ENCODE peak calls at places on chromosomes 1 and 21, in ten cellular contexts. One of them, this sample, is unnamed.

GRCh38 chr1:151255381-151255780 is 847 bp downstream of the PSMD4 start:
- DNase-seq in IMR-90: peak
- DNase-seq in naive thymus-derived CD8-positive, alpha-beta T cell: no peak
- DNase-seq in posterior cingulate gyrus: no peak
- DNase-seq in HuH-7: no peak
- DNase-seq in kidney tubule cell: peak
- DNase-seq in ovary: no peak
- DNase-seq in stimulated activated CD4-positive, alpha-beta T cell treated with anti-CD3 and anti-CD28 coated beads, TNF-alpha, amount 100 ng/mL, for 4 hours: no peak
- DNase-seq in HT1080: no peak
- DNase-seq in T-helper 2 cell: no peak
- DNase-seq in this sample: no peak

GRCh38 chr1:55702064-55702463 is 486.9 kb upstream of the USP24 start:
- DNase-seq in IMR-90: no peak
- DNase-seq in naive thymus-derived CD8-positive, alpha-beta T cell: no peak
- DNase-seq in posterior cingulate gyrus: no peak
- DNase-seq in HuH-7: peak
- DNase-seq in kidney tubule cell: peak
- DNase-seq in ovary: no peak
- DNase-seq in stimulated activated CD4-positive, alpha-beta T cell treated with anti-CD3 and anti-CD28 coated beads, TNF-alpha, amount 100 ng/mL, for 4 hours: no peak
- DNase-seq in HT1080: peak
- DNase-seq in T-helper 2 cell: no peak
- DNase-seq in this sample: no peak

GRCh38 chr21:20779321-20779720 is 218.9 kb upstream of the NCAM2 start:
- DNase-seq in IMR-90: no peak
- DNase-seq in naive thymus-derived CD8-positive, alpha-beta T cell: no peak
- DNase-seq in posterior cingulate gyrus: no peak
- DNase-seq in HuH-7: no peak
- DNase-seq in kidney tubule cell: no peak
- DNase-seq in ovary: no peak
- DNase-seq in stimulated activated CD4-positive, alpha-beta T cell treated with anti-CD3 and anti-CD28 coated beads, TNF-alpha, amount 100 ng/mL, for 4 hours: no peak
- DNase-seq in HT1080: no peak
- DNase-seq in T-helper 2 cell: no peak
- DNase-seq in this sample: no peak

GRCh38 chr1:34787461-34788420 is 5.1 kb upstream of the GJA4 start:
- DNase-seq in IMR-90: peak
- DNase-seq in naive thymus-derived CD8-positive, alpha-beta T cell: no peak
- DNase-seq in posterior cingulate gyrus: no peak
- DNase-seq in HuH-7: peak
- DNase-seq in kidney tubule cell: peak
- DNase-seq in ovary: no peak
- DNase-seq in stimulated activated CD4-positive, alpha-beta T cell treated with anti-CD3 and anti-CD28 coated beads, TNF-alpha, amount 100 ng/mL, for 4 hours: no peak
- DNase-seq in HT1080: peak
- DNase-seq in T-helper 2 cell: no peak
- DNase-seq in this sample: no peak

GRCh38 chr1:230747886-230748800 is 955 bp downstream of the CAPN9 start:
- DNase-seq in IMR-90: no peak
- DNase-seq in naive thymus-derived CD8-positive, alpha-beta T cell: no peak
- DNase-seq in posterior cingulate gyrus: no peak
- DNase-seq in HuH-7: no peak
- DNase-seq in kidney tubule cell: no peak
- DNase-seq in ovary: no peak
- DNase-seq in stimulated activated CD4-positive, alpha-beta T cell treated with anti-CD3 and anti-CD28 coated beads, TNF-alpha, amount 100 ng/mL, for 4 hours: no peak
- DNase-seq in HT1080: no peak
- DNase-seq in T-helper 2 cell: no peak
- DNase-seq in this sample: no peak

GRCh38 chr21:27429612-27430361 is 462.9 kb upstream of the ADAMTS5 start:
- DNase-seq in IMR-90: peak
- DNase-seq in naive thymus-derived CD8-positive, alpha-beta T cell: no peak
- DNase-seq in posterior cingulate gyrus: no peak
- DNase-seq in HuH-7: no peak
- DNase-seq in kidney tubule cell: peak
- DNase-seq in ovary: no peak
- DNase-seq in stimulated activated CD4-positive, alpha-beta T cell treated with anti-CD3 and anti-CD28 coated beads, TNF-alpha, amount 100 ng/mL, for 4 hours: no peak
- DNase-seq in HT1080: no peak
- DNase-seq in T-helper 2 cell: no peak
- DNase-seq in this sample: no peak

GRCh38 chr1:15932612-15933011 is 43.3 kb downstream of the ZBTB17 start:
- DNase-seq in IMR-90: no peak
- DNase-seq in naive thymus-derived CD8-positive, alpha-beta T cell: no peak
- DNase-seq in posterior cingulate gyrus: no peak
- DNase-seq in HuH-7: no peak
- DNase-seq in kidney tubule cell: no peak
- DNase-seq in ovary: no peak
- DNase-seq in stimulated activated CD4-positive, alpha-beta T cell treated with anti-CD3 and anti-CD28 coated beads, TNF-alpha, amount 100 ng/mL, for 4 hours: no peak
- DNase-seq in HT1080: no peak
- DNase-seq in T-helper 2 cell: no peak
- DNase-seq in this sample: no peak

GRCh38 chr1:180282401-180282800 is 52.3 kb downstream of the LHX4 start:
- DNase-seq in IMR-90: no peak
- DNase-seq in naive thymus-derived CD8-positive, alpha-beta T cell: no peak
- DNase-seq in posterior cingulate gyrus: no peak
- DNase-seq in HuH-7: no peak
- DNase-seq in kidney tubule cell: no peak
- DNase-seq in ovary: no peak
- DNase-seq in stimulated activated CD4-positive, alpha-beta T cell treated with anti-CD3 and anti-CD28 coated beads, TNF-alpha, amount 100 ng/mL, for 4 hours: no peak
- DNase-seq in HT1080: no peak
- DNase-seq in T-helper 2 cell: no peak
- DNase-seq in this sample: no peak

This sample was measured in amniotic stem cell.